ENCODE peak calls at places on chromosomes 3 and 15, in seven cellular contexts. V is cardiac muscle cell, I is epithelial cell of esophagus, B is psoas muscle, U is fibroblast of the aortic adventitia, X is left lung, Q is fibroblast of pulmonary artery. O is an unnamed sample.
A peak's percentile ranks its signal among the peaks of the same experiment; 100 is the strongest.

GRCh38 chr3:10363935-10364334 is 43.0 kb upstream of the SEC13 start:
- DNase-seq in V (no peak), I (peak; percentile 49), B (no peak), U (no peak), X (no peak), Q (no peak), O (no peak)

GRCh38 chr15:78065284-78065872 is 12.1 kb downstream of the TBC1D2B start:
- DNase-seq in V (no peak), I (peak; percentile 90), B (peak; percentile 81), U (peak; percentile 97), X (peak; percentile 57), Q (peak; percentile 99), O (peak; percentile 98)

GRCh38 chr3:178003756-178004155 is 532.5 kb upstream of the KCNMB2 start:
- DNase-seq in V (no peak), I (peak; percentile 48), B (no peak), U (peak; percentile 28), X (no peak), Q (peak; percentile 29), O (no peak)

GRCh38 chr15:75836953-75837321 is 6.3 kb upstream of the UBE2Q2 start:
- DNase-seq in V (no peak), I (peak; percentile 89), B (peak; percentile 53), U (peak; percentile 83), X (no peak), Q (peak; percentile 79), O (peak; percentile 75)

GRCh38 chr3:112815981-112816380 is 30.7 kb downstream of the CD200R1L start:
- DNase-seq in V (no peak), I (peak; percentile 7), B (no peak), U (peak; percentile 43), X (no peak), Q (no peak), O (no peak)

GRCh38 chr3:31399270-31399669 is 133.5 kb upstream of the STT3B start:
- DNase-seq in V (no peak), I (no peak), B (no peak), U (no peak), X (no peak), Q (no peak), O (no peak)

GRCh38 chr3:56222866-56223265 is 245.4 kb downstream of the ERC2 start:
- DNase-seq in V (no peak), I (no peak), B (no peak), U (no peak), X (no peak), Q (no peak), O (no peak)

GRCh38 chr3:135190658-135191057 is 395.6 kb downstream of the EPHB1 start:
- DNase-seq in V (no peak), I (no peak), B (no peak), U (no peak), X (no peak), Q (no peak), O (no peak)

GRCh38 chr3:88019024-88019423 is 39.8 kb downstream of the CGGBP1 start:
- DNase-seq in V (no peak), I (no peak), B (no peak), U (no peak), X (no peak), Q (no peak), O (peak; percentile 28)

GRCh38 chr15:66401130-66402021 is 14.7 kb downstream of the MAP2K1 start:
- DNase-seq in V (no peak), I (peak; percentile 49), B (no peak), U (no peak), X (no peak), Q (no peak), O (no peak)

GRCh38 chr3:46914849-46915248 is 37.3 kb downstream of the PTH1R start:
- DNase-seq in V (no peak), I (no peak), B (peak; percentile 15), U (no peak), X (no peak), Q (no peak), O (no peak)

GRCh38 chr3:54631507-54632280 is 296.2 kb downstream of the LRTM1 start:
- DNase-seq in V (no peak), I (no peak), B (no peak), U (no peak), X (no peak), Q (no peak), O (no peak)

GRCh38 chr3:123372789-123373534 is 75.9 kb downstream of the ADCY5 start:
- DNase-seq in V (no peak), I (peak; percentile 23), B (no peak), U (no peak), X (no peak), Q (no peak), O (no peak)

GRCh38 chr15:67080118-67080899 is 14.9 kb downstream of the SMAD3 start:
- DNase-seq in V (no peak), I (no peak), B (peak; percentile 61), U (peak; percentile 96), X (peak; percentile 80), Q (peak; percentile 81), O (peak; percentile 89)

GRCh38 chr15:34644061-34644460 is 60.6 kb upstream of the GOLGA8B start:
- DNase-seq in V (no peak), I (peak; percentile 62), B (no peak), U (peak; percentile 56), X (no peak), Q (peak; percentile 71), O (peak; percentile 66)

GRCh38 chr15:44676676-44677075 is 13.2 kb upstream of the SPG11 start:
- DNase-seq in V (no peak), I (peak; percentile 24), B (no peak), U (no peak), X (no peak), Q (no peak), O (no peak)

GRCh38 chr3:126100216-126100615 is 16.3 kb upstream of the SLC41A3 start:
- DNase-seq in V (no peak), I (no peak), B (no peak), U (no peak), X (no peak), Q (no peak), O (no peak)

GRCh38 chr15:80991446-80991845 is 1.8 kb upstream of the MESD start:
- DNase-seq in V (no peak), I (peak; percentile 61), B (peak; percentile 73), U (peak; percentile 93), X (no peak), Q (peak; percentile 72), O (no peak)

GRCh38 chr3:171353423-171353822 is 106.8 kb downstream of the TNIK start:
- DNase-seq in V (no peak), I (peak; percentile 84), B (no peak), U (no peak), X (no peak), Q (no peak), O (no peak)

GRCh38 chr3:171354049-171354705 is 106.0 kb downstream of the TNIK start:
- DNase-seq in V (no peak), I (peak; percentile 32), B (no peak), U (no peak), X (no peak), Q (no peak), O (no peak)

GRCh38 chr3:171350364-171350763 is 109.8 kb downstream of the TNIK start:
- DNase-seq in V (no peak), I (no peak), B (no peak), U (no peak), X (no peak), Q (no peak), O (no peak)

GRCh38 chr3:171351676-171352075 is 108.5 kb downstream of the TNIK start:
- DNase-seq in V (no peak), I (peak; percentile 88), B (no peak), U (peak; percentile 97), X (no peak), Q (peak; percentile 87), O (peak; percentile 94)

GRCh38 chr3:171352387-171352935 is 107.7 kb downstream of the TNIK start:
- DNase-seq in V (no peak), I (no peak), B (no peak), U (no peak), X (no peak), Q (no peak), O (no peak)
- H3K4me3 ChIP-seq in V (no peak overlapping the region), I (no peak overlapping the region), B (no peak overlapping the region), U (no peak overlapping the region), X (no peak overlapping the region), Q (no peak overlapping the region), O (no peak overlapping the region)

DNA sequence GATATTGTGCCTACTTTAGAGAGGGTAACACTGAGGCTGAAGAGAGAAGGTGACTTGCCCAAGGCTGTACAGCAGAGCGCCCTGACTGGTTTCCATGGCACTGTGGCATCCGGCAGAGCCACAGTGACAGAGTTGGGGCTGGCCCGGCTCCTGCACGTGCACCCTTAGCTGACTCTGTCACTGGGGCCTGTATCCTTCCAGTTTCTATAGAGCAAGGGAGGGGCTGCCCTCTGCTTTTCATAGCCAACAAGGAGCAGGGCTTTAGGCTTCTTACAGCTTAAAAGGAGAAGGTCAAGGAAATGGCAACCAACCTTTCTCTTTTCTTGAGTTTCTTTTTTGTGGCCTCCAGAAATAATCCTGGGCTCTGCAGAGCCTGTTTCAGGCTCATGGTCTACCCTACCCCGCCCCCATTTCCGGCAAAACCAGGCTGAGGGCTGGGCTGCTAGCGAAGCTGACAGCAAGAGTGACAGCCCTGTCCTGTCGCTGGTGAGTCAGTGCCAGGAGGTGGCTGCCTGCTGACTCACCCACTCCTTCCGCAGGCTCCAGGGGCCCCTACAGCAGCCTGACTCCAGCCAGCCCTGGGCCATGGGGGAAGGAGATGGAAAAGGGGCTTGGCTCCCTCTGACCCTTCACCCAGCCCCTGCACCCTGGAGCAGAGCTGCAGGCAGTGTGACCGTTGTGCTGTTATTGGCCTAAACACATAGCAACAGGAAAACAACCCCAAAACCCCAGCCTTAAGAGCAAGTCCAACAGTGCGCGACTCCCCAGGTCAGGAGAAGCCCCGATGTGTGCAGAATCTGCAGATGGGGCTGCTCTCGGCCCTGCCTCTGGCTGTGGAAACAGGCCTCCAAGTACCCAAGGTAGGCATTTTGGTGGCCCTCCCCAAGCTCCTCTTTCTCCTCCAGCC is 29.8 kb downstream of the SLC6A6 start:
- DNase-seq in V (peak; percentile 49), I (peak; percentile 89), B (peak; percentile 94), U (peak; percentile 58), X (peak; percentile 98), Q (peak; percentile 76), O (no peak)
- TF ChIP-seq CTCF in V (no peak), I (no peak), B (no peak), U (no peak), X (no peak), Q (no peak), O (no peak)

GRCh38 chr3:184678317-184679055 is 33.4 kb downstream of the MAGEF1 start:
- DNase-seq in V (no peak), I (no peak), B (no peak), U (no peak), X (no peak), Q (no peak), O (peak; percentile 16)
- H3K4me3 ChIP-seq in V (no peak overlapping the region), I (no peak overlapping the region), B (no peak overlapping the region), U (no peak overlapping the region), X (no peak overlapping the region), Q (no peak overlapping the region), O (no peak overlapping the region)

GRCh38 chr15:49121901-49122300 is 33.5 kb downstream of the COPS2 start:
- DNase-seq in V (peak; percentile 50), I (no peak), B (no peak), U (no peak), X (no peak), Q (no peak), O (no peak)

GRCh38 chr15:49124371-49124770 is 31.0 kb downstream of the COPS2 start:
- DNase-seq in V (no peak), I (no peak), B (no peak), U (no peak), X (no peak), Q (no peak), O (no peak)

DNA sequence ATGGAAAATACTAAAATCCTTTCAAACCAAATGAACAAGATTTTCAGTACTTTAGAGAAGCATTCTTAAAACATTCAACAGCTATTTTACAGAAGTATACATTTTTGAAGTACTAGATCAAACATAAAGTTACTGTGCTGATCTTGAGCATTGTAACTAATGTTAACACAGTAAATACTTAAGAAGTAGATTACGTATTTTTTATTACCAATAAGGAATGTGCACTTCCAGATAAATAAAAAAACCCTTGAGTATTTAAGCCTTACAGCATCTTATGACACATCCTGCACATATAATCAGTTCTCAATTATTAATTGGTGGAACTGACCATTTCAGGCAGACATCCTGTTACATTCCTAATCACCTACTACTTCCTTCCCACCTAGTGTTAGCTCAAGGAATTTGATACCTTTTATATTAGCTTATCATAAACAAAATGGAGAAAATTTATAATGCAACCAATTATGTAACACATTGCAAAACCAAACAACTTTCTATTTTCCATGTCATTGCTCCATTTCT is 32.8 kb downstream of the COPS2 start:
- DNase-seq in V (no peak), I (no peak), B (no peak), U (no peak), X (no peak), Q (no peak), O (no peak)
- TF ChIP-seq CTCF in V (no peak), I (no peak), B (no peak), U (no peak), X (no peak), Q (no peak), O (no peak)

O was measured in astrocyte of the cerebellum.